ENCODE peak calls at places on chromosomes 2 and 18, in eight cellular contexts. K is activated naive CD4-positive, alpha-beta T cell; V is amygdala; H is HL-60; P is WTC11; O is NCI-H1105 treated with DMSO at 0.1 percent for 48 hours; G is NCI-H1930; D is NCI-H1092 treated with DMSO at 0.1 percent for 48 hours. T is an unnamed sample.

GRCh38 chr2:60302377-60303126 is 250.9 kb downstream of the BCL11A start:
- DNase-seq in K (no peak), V (no peak), H (no peak), P (no peak), O (no peak), G (no peak), D (no peak), T (no peak)

GRCh38 chr2:4561206-4561605 is 857.8 kb downstream of the DCDC2C start:
- DNase-seq in K (no peak), V (no peak), H (no peak), P (no peak), O (no peak), G (no peak), D (no peak), T (no peak)

GRCh38 chr2:137223722-137224121 is 458.4 kb downstream of the THSD7B start:
- DNase-seq in K (no peak), V (no peak), H (no peak), P (no peak), O (no peak), G (no peak), D (no peak), T (no peak)

GRCh38 chr18:50218432-50219197 is 23.7 kb upstream of the MYO5B start:
- DNase-seq in K (no peak), V (no peak), H (peak), P (peak), O (no peak), G (no peak), D (peak), T (no peak)

GRCh38 chr18:23178661-23179081 is 43.4 kb downstream of the CABLES1 start:
- DNase-seq in K (no peak), V (no peak), H (no peak), P (no peak), O (peak), G (no peak), D (peak), T (no peak)

GRCh38 chr2:171309727-171310265 is 124.0 kb downstream of the METTL8 start:
- DNase-seq in K (no peak), V (no peak), H (no peak), P (no peak), O (no peak), G (no peak), D (no peak), T (no peak)

GRCh38 chr2:51013060-51013746 is 18.7 kb downstream of the NRXN1 start:
- DNase-seq in K (no peak), V (no peak), H (no peak), P (peak), O (peak), G (peak), D (peak), T (no peak)

GRCh38 chr2:776517-776916 is 99.3 kb upstream of the TMEM18 start:
- DNase-seq in K (no peak), V (no peak), H (no peak), P (no peak), O (no peak), G (no peak), D (no peak), T (no peak)

GRCh38 chr2:98936917-98937351 is 909 bp upstream of the CRACDL start:
- DNase-seq in K (no peak), V (no peak), H (no peak), P (peak), O (peak), G (no peak), D (peak), T (no peak)